ENCODE peak calls at places on chromosomes 7 and 10, in four cellular contexts. E is neuronal stem cell, D is AG04450, O is sigmoid colon. R is an unnamed sample.

GRCh38 chr10:33334839-33335549 is 527 bp upstream of the NRP1 start:
- DNase-seq in D (peak; percentile 74), O (peak; percentile 90), E (peak; percentile 76), R (peak; percentile 76)

GRCh38 chr10:103276941-103277712 is at the start of gene INA:
- DNase-seq in E (peak; percentile 75), D (no peak), O (no peak), R (peak; percentile 30)

GRCh38 chr7:30168800-30169584 is 34.2 kb downstream of the MTURN start:
- DNase-seq in E (no peak), O (no peak), D (peak; percentile 48), R (no peak)

GRCh38 chr10:17850526-17850925 is 41.4 kb downstream of the MRC1 start:
- DNase-seq in D (no peak), O (no peak), E (no peak), R (no peak)

GRCh38 chr10:102342958-102343357 is 52.5 kb upstream of the NFKB2 start:
- DNase-seq in E (no peak), D (peak; percentile 39), O (no peak), R (no peak)

GRCh38 chr10:23927926-23928325 is 281.0 kb upstream of the KIAA1217 start:
- DNase-seq in D (no peak), O (no peak), E (no peak), R (no peak)

GRCh38 chr10:404341-404740 is 269.1 kb downstream of the ZMYND11 start:
- DNase-seq in D (peak; percentile 83), E (no peak), O (no peak), R (no peak)

GRCh38 chr10:34504534-34504933 is 310.6 kb downstream of the PARD3 start:
- DNase-seq in E (no peak), D (no peak), O (no peak), R (no peak)

GRCh38 chr7:2517678-2518077 is 1.9 kb upstream of the LFNG start:
- DNase-seq in E (no peak), D (no peak), O (no peak), R (no peak)

GRCh38 chr10:4947635-4948596 is 15.3 kb upstream of the AKR1C1 start:
- DNase-seq in E (no peak), O (peak; percentile 84), D (peak; percentile 87), R (peak; percentile 45)

GRCh38 chr7:38142736-38143135 is 35.3 kb upstream of the STARD3NL start:
- DNase-seq in D (no peak), E (no peak), O (no peak), R (no peak)

GRCh38 chr10:2463301-2463700 is 604.0 kb upstream of the PFKP start:
- DNase-seq in D (no peak), O (no peak), E (no peak), R (no peak)

GRCh38 chr7:141114141-141114664 is 40.3 kb downstream of the TMEM178B start:
- DNase-seq in E (no peak), O (no peak), D (no peak), R (no peak)

GRCh38 chr10:75062191-75062849 is 49.1 kb upstream of the SAMD8 start:
- DNase-seq in E (no peak), O (no peak), D (no peak), R (no peak)

GRCh38 chr7:30469303-30469702 is 9.3 kb downstream of the NOD1 start:
- DNase-seq in D (peak; percentile 96), O (peak; percentile 88), E (peak; percentile 58), R (peak; percentile 91)

GRCh38 chr10:76301950-76302349 is 870.5 kb downstream of the LRMDA start:
- DNase-seq in D (no peak), O (no peak), E (no peak), R (no peak)

GRCh38 chr10:83917519-83918506 is 221.5 kb upstream of the GHITM start:
- DNase-seq in D (no peak), O (peak; percentile 72), E (no peak), R (peak; percentile 75)

GRCh38 chr10:110446954-110447608 is 50.6 kb upstream of the DUSP5 start:
- DNase-seq in D (peak; percentile 73), O (peak; percentile 48), E (no peak), R (no peak)

GRCh38 chr7:1355568-1356340 is 103.5 kb downstream of the MICALL2 start:
- DNase-seq in E (no peak), D (no peak), O (peak; percentile 40), R (no peak)

GRCh38 chr7:44080686-44081265 is 1.6 kb downstream of the POLM start:
- DNase-seq in O (no peak), E (no peak), D (no peak), R (no peak)

GRCh38 chr10:18140149-18140956 is at the start of gene CACNB2:
- DNase-seq in E (peak; percentile 52), O (peak; percentile 93), D (no peak), R (peak; percentile 71)

GRCh38 chr7:138304071-138304320 is 156.1 kb upstream of the TRIM24 start:
- DNase-seq in O (no peak), E (no peak), D (no peak), R (no peak)

GRCh38 chr7:50793947-50794570 is 11.4 kb upstream of the GRB10 start:
- DNase-seq in E (no peak), O (no peak), D (no peak), R (no peak)
- H3K4me3 ChIP-seq in E (peak overlapping the region; percentile 75), O (peak overlapping the region; percentile 69), D (peak overlapping the region; percentile 53), R (peak overlapping the region; percentile 49)

DNA sequence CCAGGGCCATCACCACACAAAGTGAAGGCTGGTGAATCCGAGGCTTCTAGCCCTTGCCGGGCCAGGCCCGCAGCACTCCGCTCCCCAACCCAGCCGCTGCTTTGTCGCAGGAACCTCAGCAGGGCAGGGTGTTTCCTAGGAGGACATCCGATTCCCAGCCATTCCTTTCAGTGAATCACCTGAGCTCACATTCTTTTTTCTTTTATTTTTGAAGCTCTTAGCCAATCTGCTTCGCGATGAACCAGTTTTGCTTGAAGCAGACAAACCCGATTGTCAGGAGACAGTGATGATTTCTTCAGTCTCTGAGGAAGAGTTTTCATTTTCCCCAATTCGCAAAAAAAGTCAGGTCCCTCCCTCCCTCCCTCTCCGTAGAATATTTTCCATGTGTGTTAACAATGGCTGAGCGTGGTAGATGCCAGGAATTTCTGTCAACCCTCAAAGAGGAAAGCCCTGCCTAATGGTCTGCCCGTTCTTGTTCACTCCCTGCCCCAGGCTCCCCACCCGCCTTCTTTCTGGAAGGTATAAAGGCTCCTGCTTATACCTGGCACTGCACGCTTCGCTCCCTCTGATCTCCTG is 34.9 kb downstream of the EGFR start:
- DNase-seq in O (no peak), E (no peak), D (no peak), R (no peak)
- H3K27ac ChIP-seq in O (peak overlapping the region; percentile 79), E (no peak overlapping the region), D (peak overlapping the region; percentile 93), R (no peak overlapping the region)

GRCh38 chr10:132955479-132955878 is 13.1 kb upstream of the CFAP46 start:
- DNase-seq in D (no peak), O (no peak), E (no peak), R (no peak)
- H3K27me3 ChIP-seq in D (peaks cover 14% of the 10 kb centered on the region), O (no peaks in the 10 kb centered on the region), E (no peaks in the 10 kb centered on the region), R (no peaks in the 10 kb centered on the region)

DNA sequence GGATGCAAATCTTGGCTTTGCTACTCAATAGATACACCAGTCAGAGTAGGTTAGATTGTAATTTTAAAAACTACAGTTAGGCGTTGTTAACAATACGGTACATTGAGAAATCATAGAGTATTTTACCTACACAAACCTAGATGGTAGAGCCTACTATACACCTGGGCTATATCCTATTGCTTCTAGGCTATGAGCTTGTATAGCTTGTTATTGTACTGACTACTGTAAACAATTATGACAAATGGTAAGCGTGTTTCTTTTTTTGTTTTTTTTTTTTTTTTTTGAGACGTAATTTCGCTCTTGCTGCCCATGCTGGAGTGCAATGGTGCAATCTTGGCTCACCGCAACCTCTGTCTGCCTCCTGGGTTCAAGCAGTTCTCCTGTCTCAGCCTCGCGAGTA is 3.7 kb downstream of the SEPTIN7 start:
- DNase-seq in O (no peak), E (no peak), D (no peak), R (no peak)
- H3K4me3 ChIP-seq in O (no peak overlapping the region), E (no peak overlapping the region), D (no peak overlapping the region), R (no peak overlapping the region)